ENCODE peak calls at places on chromosome 5, in nine cellular contexts. One of them, this sample, is unnamed.

GRCh38 chr5:145775411-145775810 is 59.7 kb downstream of the PRELID2 start:
- DNase-seq in H7: no peak
- DNase-seq in H4: no peak
- DNase-seq in activated CD4-positive, alpha-beta T cell treated with anti-CD3 and anti-CD28 coated beads, Interleukin-2, amount 50 U/mL, for 24 hours: no peak
- DNase-seq in stimulated activated CD4-positive, alpha-beta T cell treated with anti-CD3 and anti-CD28 coated beads, Interleukin-1b, Interleukin-23, amount 100 ng/mL, for 24 hours: no peak
- DNase-seq in iris pigment epithelial cell: peak
- DNase-seq in ACHN: no peak
- DNase-seq in pons: no peak
- DNase-seq in ELR: no peak
- DNase-seq in this sample: peak

GRCh38 chr5:77321793-77322394 is 111.4 kb downstream of the PDE8B start:
- DNase-seq in H7: peak
- DNase-seq in H4: no peak
- DNase-seq in activated CD4-positive, alpha-beta T cell treated with anti-CD3 and anti-CD28 coated beads, Interleukin-2, amount 50 U/mL, for 24 hours: no peak
- DNase-seq in stimulated activated CD4-positive, alpha-beta T cell treated with anti-CD3 and anti-CD28 coated beads, Interleukin-1b, Interleukin-23, amount 100 ng/mL, for 24 hours: no peak
- DNase-seq in iris pigment epithelial cell: no peak
- DNase-seq in ACHN: no peak
- DNase-seq in pons: no peak
- DNase-seq in ELR: no peak
- DNase-seq in this sample: no peak

GRCh38 chr5:32419791-32420190 is 24.7 kb downstream of the ZFR start:
- DNase-seq in H7: no peak
- DNase-seq in H4: no peak
- DNase-seq in activated CD4-positive, alpha-beta T cell treated with anti-CD3 and anti-CD28 coated beads, Interleukin-2, amount 50 U/mL, for 24 hours: no peak
- DNase-seq in stimulated activated CD4-positive, alpha-beta T cell treated with anti-CD3 and anti-CD28 coated beads, Interleukin-1b, Interleukin-23, amount 100 ng/mL, for 24 hours: no peak
- DNase-seq in iris pigment epithelial cell: no peak
- DNase-seq in ACHN: no peak
- DNase-seq in pons: peak
- DNase-seq in ELR: no peak
- DNase-seq in this sample: no peak

GRCh38 chr5:72783354-72783753 is 33.1 kb upstream of the TNPO1 start:
- DNase-seq in H7: no peak
- DNase-seq in H4: no peak
- DNase-seq in activated CD4-positive, alpha-beta T cell treated with anti-CD3 and anti-CD28 coated beads, Interleukin-2, amount 50 U/mL, for 24 hours: no peak
- DNase-seq in stimulated activated CD4-positive, alpha-beta T cell treated with anti-CD3 and anti-CD28 coated beads, Interleukin-1b, Interleukin-23, amount 100 ng/mL, for 24 hours: no peak
- DNase-seq in iris pigment epithelial cell: no peak
- DNase-seq in ACHN: no peak
- DNase-seq in pons: no peak
- DNase-seq in ELR: no peak
- DNase-seq in this sample: no peak

GRCh38 chr5:108380531-108381021 is 1.3 kb downstream of the FBXL17 start:
- DNase-seq in H7: peak
- DNase-seq in H4: peak
- DNase-seq in activated CD4-positive, alpha-beta T cell treated with anti-CD3 and anti-CD28 coated beads, Interleukin-2, amount 50 U/mL, for 24 hours: peak
- DNase-seq in stimulated activated CD4-positive, alpha-beta T cell treated with anti-CD3 and anti-CD28 coated beads, Interleukin-1b, Interleukin-23, amount 100 ng/mL, for 24 hours: peak
- DNase-seq in iris pigment epithelial cell: peak
- DNase-seq in ACHN: peak
- DNase-seq in pons: no peak
- DNase-seq in ELR: peak
- DNase-seq in this sample: peak

GRCh38 chr5:163350083-163350482 is 87.3 kb upstream of the CCNG1 start:
- DNase-seq in H7: peak
- DNase-seq in H4: peak
- DNase-seq in activated CD4-positive, alpha-beta T cell treated with anti-CD3 and anti-CD28 coated beads, Interleukin-2, amount 50 U/mL, for 24 hours: no peak
- DNase-seq in stimulated activated CD4-positive, alpha-beta T cell treated with anti-CD3 and anti-CD28 coated beads, Interleukin-1b, Interleukin-23, amount 100 ng/mL, for 24 hours: no peak
- DNase-seq in iris pigment epithelial cell: peak
- DNase-seq in ACHN: no peak
- DNase-seq in pons: no peak
- DNase-seq in ELR: peak
- DNase-seq in this sample: no peak

GRCh38 chr5:113356487-113356886 is 78.3 kb downstream of the TSSK1B start:
- DNase-seq in H7: no peak
- DNase-seq in H4: no peak
- DNase-seq in activated CD4-positive, alpha-beta T cell treated with anti-CD3 and anti-CD28 coated beads, Interleukin-2, amount 50 U/mL, for 24 hours: no peak
- DNase-seq in stimulated activated CD4-positive, alpha-beta T cell treated with anti-CD3 and anti-CD28 coated beads, Interleukin-1b, Interleukin-23, amount 100 ng/mL, for 24 hours: no peak
- DNase-seq in iris pigment epithelial cell: no peak
- DNase-seq in ACHN: no peak
- DNase-seq in pons: no peak
- DNase-seq in ELR: no peak
- DNase-seq in this sample: no peak

GRCh38 chr5:24538345-24538744 is 106.4 kb downstream of the CDH10 start:
- DNase-seq in H7: no peak
- DNase-seq in H4: no peak
- DNase-seq in activated CD4-positive, alpha-beta T cell treated with anti-CD3 and anti-CD28 coated beads, Interleukin-2, amount 50 U/mL, for 24 hours: no peak
- DNase-seq in stimulated activated CD4-positive, alpha-beta T cell treated with anti-CD3 and anti-CD28 coated beads, Interleukin-1b, Interleukin-23, amount 100 ng/mL, for 24 hours: no peak
- DNase-seq in iris pigment epithelial cell: no peak
- DNase-seq in ACHN: no peak
- DNase-seq in pons: no peak
- DNase-seq in ELR: no peak
- DNase-seq in this sample: no peak

GRCh38 chr5:139871624-139872023 is 76.0 kb downstream of the PSD2 start:
- DNase-seq in H7: no peak
- DNase-seq in H4: no peak
- DNase-seq in activated CD4-positive, alpha-beta T cell treated with anti-CD3 and anti-CD28 coated beads, Interleukin-2, amount 50 U/mL, for 24 hours: no peak
- DNase-seq in stimulated activated CD4-positive, alpha-beta T cell treated with anti-CD3 and anti-CD28 coated beads, Interleukin-1b, Interleukin-23, amount 100 ng/mL, for 24 hours: no peak
- DNase-seq in iris pigment epithelial cell: no peak
- DNase-seq in ACHN: no peak
- DNase-seq in pons: no peak
- DNase-seq in ELR: no peak
- DNase-seq in this sample: no peak

GRCh38 chr5:151678146-151678545 is 8.6 kb downstream of the SPARC start:
- DNase-seq in H7: no peak
- DNase-seq in H4: no peak
- DNase-seq in activated CD4-positive, alpha-beta T cell treated with anti-CD3 and anti-CD28 coated beads, Interleukin-2, amount 50 U/mL, for 24 hours: no peak
- DNase-seq in stimulated activated CD4-positive, alpha-beta T cell treated with anti-CD3 and anti-CD28 coated beads, Interleukin-1b, Interleukin-23, amount 100 ng/mL, for 24 hours: no peak
- DNase-seq in iris pigment epithelial cell: peak
- DNase-seq in ACHN: no peak
- DNase-seq in pons: no peak
- DNase-seq in ELR: peak
- DNase-seq in this sample: no peak

GRCh38 chr5:126866837-126867236 is 89.9 kb downstream of the LMNB1 start:
- DNase-seq in H7: no peak
- DNase-seq in H4: no peak
- DNase-seq in activated CD4-positive, alpha-beta T cell treated with anti-CD3 and anti-CD28 coated beads, Interleukin-2, amount 50 U/mL, for 24 hours: no peak
- DNase-seq in stimulated activated CD4-positive, alpha-beta T cell treated with anti-CD3 and anti-CD28 coated beads, Interleukin-1b, Interleukin-23, amount 100 ng/mL, for 24 hours: no peak
- DNase-seq in iris pigment epithelial cell: no peak
- DNase-seq in ACHN: no peak
- DNase-seq in pons: no peak
- DNase-seq in ELR: no peak
- DNase-seq in this sample: no peak

GRCh38 chr5:126597156-126597555 is 2.1 kb upstream of the ALDH7A1 start:
- DNase-seq in H7: no peak
- DNase-seq in H4: no peak
- DNase-seq in activated CD4-positive, alpha-beta T cell treated with anti-CD3 and anti-CD28 coated beads, Interleukin-2, amount 50 U/mL, for 24 hours: no peak
- DNase-seq in stimulated activated CD4-positive, alpha-beta T cell treated with anti-CD3 and anti-CD28 coated beads, Interleukin-1b, Interleukin-23, amount 100 ng/mL, for 24 hours: no peak
- DNase-seq in iris pigment epithelial cell: peak
- DNase-seq in ACHN: no peak
- DNase-seq in pons: no peak
- DNase-seq in ELR: peak
- DNase-seq in this sample: peak

GRCh38 chr5:87020099-87020934 is 247.4 kb upstream of the RASA1 start:
- DNase-seq in H7: no peak
- DNase-seq in H4: peak
- DNase-seq in activated CD4-positive, alpha-beta T cell treated with anti-CD3 and anti-CD28 coated beads, Interleukin-2, amount 50 U/mL, for 24 hours: peak
- DNase-seq in stimulated activated CD4-positive, alpha-beta T cell treated with anti-CD3 and anti-CD28 coated beads, Interleukin-1b, Interleukin-23, amount 100 ng/mL, for 24 hours: no peak
- DNase-seq in iris pigment epithelial cell: peak
- DNase-seq in ACHN: no peak
- DNase-seq in pons: peak
- DNase-seq in ELR: peak
- DNase-seq in this sample: peak

GRCh38 chr5:63164339-63164738 is 585.7 kb downstream of the LRRC70 start:
- DNase-seq in H7: no peak
- DNase-seq in H4: no peak
- DNase-seq in activated CD4-positive, alpha-beta T cell treated with anti-CD3 and anti-CD28 coated beads, Interleukin-2, amount 50 U/mL, for 24 hours: no peak
- DNase-seq in stimulated activated CD4-positive, alpha-beta T cell treated with anti-CD3 and anti-CD28 coated beads, Interleukin-1b, Interleukin-23, amount 100 ng/mL, for 24 hours: no peak
- DNase-seq in iris pigment epithelial cell: no peak
- DNase-seq in ACHN: no peak
- DNase-seq in pons: no peak
- DNase-seq in ELR: no peak
- DNase-seq in this sample: no peak

GRCh38 chr5:78237911-78238310 is 56.6 kb downstream of the AP3B1 start:
- DNase-seq in H7: no peak
- DNase-seq in H4: no peak
- DNase-seq in activated CD4-positive, alpha-beta T cell treated with anti-CD3 and anti-CD28 coated beads, Interleukin-2, amount 50 U/mL, for 24 hours: no peak
- DNase-seq in stimulated activated CD4-positive, alpha-beta T cell treated with anti-CD3 and anti-CD28 coated beads, Interleukin-1b, Interleukin-23, amount 100 ng/mL, for 24 hours: no peak
- DNase-seq in iris pigment epithelial cell: no peak
- DNase-seq in ACHN: no peak
- DNase-seq in pons: no peak
- DNase-seq in ELR: no peak
- DNase-seq in this sample: no peak

GRCh38 chr5:78888580-78889187 is 96.4 kb downstream of the ARSB start:
- DNase-seq in H7: no peak
- DNase-seq in H4: no peak
- DNase-seq in activated CD4-positive, alpha-beta T cell treated with anti-CD3 and anti-CD28 coated beads, Interleukin-2, amount 50 U/mL, for 24 hours: no peak
- DNase-seq in stimulated activated CD4-positive, alpha-beta T cell treated with anti-CD3 and anti-CD28 coated beads, Interleukin-1b, Interleukin-23, amount 100 ng/mL, for 24 hours: no peak
- DNase-seq in iris pigment epithelial cell: no peak
- DNase-seq in ACHN: no peak
- DNase-seq in pons: no peak
- DNase-seq in ELR: no peak
- DNase-seq in this sample: no peak

GRCh38 chr5:168117469-168117868 is 174.0 kb upstream of the WWC1 start:
- DNase-seq in H7: no peak
- DNase-seq in H4: no peak
- DNase-seq in activated CD4-positive, alpha-beta T cell treated with anti-CD3 and anti-CD28 coated beads, Interleukin-2, amount 50 U/mL, for 24 hours: no peak
- DNase-seq in stimulated activated CD4-positive, alpha-beta T cell treated with anti-CD3 and anti-CD28 coated beads, Interleukin-1b, Interleukin-23, amount 100 ng/mL, for 24 hours: no peak
- DNase-seq in iris pigment epithelial cell: no peak
- DNase-seq in ACHN: no peak
- DNase-seq in pons: no peak
- DNase-seq in ELR: no peak
- DNase-seq in this sample: no peak

GRCh38 chr5:3343911-3344310 is 251.7 kb upstream of the IRX1 start:
- DNase-seq in H7: no peak
- DNase-seq in H4: no peak
- DNase-seq in activated CD4-positive, alpha-beta T cell treated with anti-CD3 and anti-CD28 coated beads, Interleukin-2, amount 50 U/mL, for 24 hours: no peak
- DNase-seq in stimulated activated CD4-positive, alpha-beta T cell treated with anti-CD3 and anti-CD28 coated beads, Interleukin-1b, Interleukin-23, amount 100 ng/mL, for 24 hours: no peak
- DNase-seq in iris pigment epithelial cell: no peak
- DNase-seq in ACHN: no peak
- DNase-seq in pons: no peak
- DNase-seq in ELR: no peak
- DNase-seq in this sample: no peak

GRCh38 chr5:71872465-71872864 is 153.4 kb downstream of the CARTPT start:
- DNase-seq in H7: no peak
- DNase-seq in H4: no peak
- DNase-seq in activated CD4-positive, alpha-beta T cell treated with anti-CD3 and anti-CD28 coated beads, Interleukin-2, amount 50 U/mL, for 24 hours: no peak
- DNase-seq in stimulated activated CD4-positive, alpha-beta T cell treated with anti-CD3 and anti-CD28 coated beads, Interleukin-1b, Interleukin-23, amount 100 ng/mL, for 24 hours: no peak
- DNase-seq in iris pigment epithelial cell: no peak
- DNase-seq in ACHN: no peak
- DNase-seq in pons: no peak
- DNase-seq in ELR: no peak
- DNase-seq in this sample: no peak

GRCh38 chr5:60578295-60578694 is 121.7 kb downstream of the DEPDC1B start:
- DNase-seq in H7: no peak
- DNase-seq in H4: no peak
- DNase-seq in activated CD4-positive, alpha-beta T cell treated with anti-CD3 and anti-CD28 coated beads, Interleukin-2, amount 50 U/mL, for 24 hours: no peak
- DNase-seq in stimulated activated CD4-positive, alpha-beta T cell treated with anti-CD3 and anti-CD28 coated beads, Interleukin-1b, Interleukin-23, amount 100 ng/mL, for 24 hours: no peak
- DNase-seq in iris pigment epithelial cell: no peak
- DNase-seq in ACHN: no peak
- DNase-seq in pons: no peak
- DNase-seq in ELR: no peak
- DNase-seq in this sample: no peak

GRCh38 chr5:178069909-178070308 is 43.4 kb upstream of the N4BP3 start:
- DNase-seq in H7: peak
- DNase-seq in H4: peak
- DNase-seq in activated CD4-positive, alpha-beta T cell treated with anti-CD3 and anti-CD28 coated beads, Interleukin-2, amount 50 U/mL, for 24 hours: no peak
- DNase-seq in stimulated activated CD4-positive, alpha-beta T cell treated with anti-CD3 and anti-CD28 coated beads, Interleukin-1b, Interleukin-23, amount 100 ng/mL, for 24 hours: no peak
- DNase-seq in iris pigment epithelial cell: peak
- DNase-seq in ACHN: peak
- DNase-seq in pons: peak
- DNase-seq in ELR: peak
- DNase-seq in this sample: no peak

GRCh38 chr5:97832645-97833296 is 649.7 kb upstream of the RIOK2 start:
- DNase-seq in H7: no peak
- DNase-seq in H4: no peak
- DNase-seq in activated CD4-positive, alpha-beta T cell treated with anti-CD3 and anti-CD28 coated beads, Interleukin-2, amount 50 U/mL, for 24 hours: no peak
- DNase-seq in stimulated activated CD4-positive, alpha-beta T cell treated with anti-CD3 and anti-CD28 coated beads, Interleukin-1b, Interleukin-23, amount 100 ng/mL, for 24 hours: no peak
- DNase-seq in iris pigment epithelial cell: no peak
- DNase-seq in ACHN: no peak
- DNase-seq in pons: no peak
- DNase-seq in ELR: no peak
- DNase-seq in this sample: no peak

GRCh38 chr5:167814828-167815227 is 476.6 kb upstream of the WWC1 start:
- DNase-seq in H7: no peak
- DNase-seq in H4: peak
- DNase-seq in activated CD4-positive, alpha-beta T cell treated with anti-CD3 and anti-CD28 coated beads, Interleukin-2, amount 50 U/mL, for 24 hours: no peak
- DNase-seq in stimulated activated CD4-positive, alpha-beta T cell treated with anti-CD3 and anti-CD28 coated beads, Interleukin-1b, Interleukin-23, amount 100 ng/mL, for 24 hours: no peak
- DNase-seq in iris pigment epithelial cell: peak
- DNase-seq in ACHN: peak
- DNase-seq in pons: no peak
- DNase-seq in ELR: peak
- DNase-seq in this sample: peak

GRCh38 chr5:141513627-141514329 is 24.9 kb downstream of the PCDHGC5 start:
- DNase-seq in H7: peak
- DNase-seq in H4: peak
- DNase-seq in activated CD4-positive, alpha-beta T cell treated with anti-CD3 and anti-CD28 coated beads, Interleukin-2, amount 50 U/mL, for 24 hours: peak
- DNase-seq in stimulated activated CD4-positive, alpha-beta T cell treated with anti-CD3 and anti-CD28 coated beads, Interleukin-1b, Interleukin-23, amount 100 ng/mL, for 24 hours: peak
- DNase-seq in iris pigment epithelial cell: peak
- DNase-seq in ACHN: peak
- DNase-seq in pons: peak
- DNase-seq in ELR: peak
- DNase-seq in this sample: peak

GRCh38 chr5:81519217-81519905 is 125.4 kb upstream of the ACOT12 start:
- DNase-seq in H7: no peak
- DNase-seq in H4: no peak
- DNase-seq in activated CD4-positive, alpha-beta T cell treated with anti-CD3 and anti-CD28 coated beads, Interleukin-2, amount 50 U/mL, for 24 hours: no peak
- DNase-seq in stimulated activated CD4-positive, alpha-beta T cell treated with anti-CD3 and anti-CD28 coated beads, Interleukin-1b, Interleukin-23, amount 100 ng/mL, for 24 hours: no peak
- DNase-seq in iris pigment epithelial cell: no peak
- DNase-seq in ACHN: no peak
- DNase-seq in pons: no peak
- DNase-seq in ELR: no peak
- DNase-seq in this sample: no peak

GRCh38 chr5:55816342-55816741 is 34.8 kb upstream of the IL31RA start:
- DNase-seq in H7: no peak
- DNase-seq in H4: peak
- DNase-seq in activated CD4-positive, alpha-beta T cell treated with anti-CD3 and anti-CD28 coated beads, Interleukin-2, amount 50 U/mL, for 24 hours: no peak
- DNase-seq in stimulated activated CD4-positive, alpha-beta T cell treated with anti-CD3 and anti-CD28 coated beads, Interleukin-1b, Interleukin-23, amount 100 ng/mL, for 24 hours: no peak
- DNase-seq in iris pigment epithelial cell: peak
- DNase-seq in ACHN: peak
- DNase-seq in pons: no peak
- DNase-seq in ELR: peak
- DNase-seq in this sample: peak

GRCh38 chr5:35876454-35876853 is 19.8 kb downstream of the IL7R start:
- DNase-seq in H7: no peak
- DNase-seq in H4: no peak
- DNase-seq in activated CD4-positive, alpha-beta T cell treated with anti-CD3 and anti-CD28 coated beads, Interleukin-2, amount 50 U/mL, for 24 hours: no peak
- DNase-seq in stimulated activated CD4-positive, alpha-beta T cell treated with anti-CD3 and anti-CD28 coated beads, Interleukin-1b, Interleukin-23, amount 100 ng/mL, for 24 hours: no peak
- DNase-seq in iris pigment epithelial cell: no peak
- DNase-seq in ACHN: no peak
- DNase-seq in pons: no peak
- DNase-seq in ELR: peak
- DNase-seq in this sample: no peak

GRCh38 chr5:150219142-150219541 is 29.3 kb downstream of the SLC6A7 start:
- DNase-seq in H7: peak
- DNase-seq in H4: no peak
- DNase-seq in activated CD4-positive, alpha-beta T cell treated with anti-CD3 and anti-CD28 coated beads, Interleukin-2, amount 50 U/mL, for 24 hours: no peak
- DNase-seq in stimulated activated CD4-positive, alpha-beta T cell treated with anti-CD3 and anti-CD28 coated beads, Interleukin-1b, Interleukin-23, amount 100 ng/mL, for 24 hours: no peak
- DNase-seq in iris pigment epithelial cell: peak
- DNase-seq in ACHN: no peak
- DNase-seq in pons: no peak
- DNase-seq in ELR: no peak
- DNase-seq in this sample: no peak

GRCh38 chr5:15746833-15747232 is 246.9 kb downstream of the FBXL7 start:
- DNase-seq in H7: no peak
- DNase-seq in H4: no peak
- DNase-seq in activated CD4-positive, alpha-beta T cell treated with anti-CD3 and anti-CD28 coated beads, Interleukin-2, amount 50 U/mL, for 24 hours: no peak
- DNase-seq in stimulated activated CD4-positive, alpha-beta T cell treated with anti-CD3 and anti-CD28 coated beads, Interleukin-1b, Interleukin-23, amount 100 ng/mL, for 24 hours: no peak
- DNase-seq in iris pigment epithelial cell: peak
- DNase-seq in ACHN: no peak
- DNase-seq in pons: no peak
- DNase-seq in ELR: no peak
- DNase-seq in this sample: no peak

GRCh38 chr5:43367909-43368648 is 44.1 kb downstream of the CCL28 start:
- DNase-seq in H7: no peak
- DNase-seq in H4: peak
- DNase-seq in activated CD4-positive, alpha-beta T cell treated with anti-CD3 and anti-CD28 coated beads, Interleukin-2, amount 50 U/mL, for 24 hours: no peak
- DNase-seq in stimulated activated CD4-positive, alpha-beta T cell treated with anti-CD3 and anti-CD28 coated beads, Interleukin-1b, Interleukin-23, amount 100 ng/mL, for 24 hours: no peak
- DNase-seq in iris pigment epithelial cell: peak
- DNase-seq in ACHN: no peak
- DNase-seq in pons: no peak
- DNase-seq in ELR: peak
- DNase-seq in this sample: no peak

GRCh38 chr5:148425808-148426207 is 42.0 kb downstream of the FBXO38 start:
- DNase-seq in H7: no peak
- DNase-seq in H4: no peak
- DNase-seq in activated CD4-positive, alpha-beta T cell treated with anti-CD3 and anti-CD28 coated beads, Interleukin-2, amount 50 U/mL, for 24 hours: no peak
- DNase-seq in stimulated activated CD4-positive, alpha-beta T cell treated with anti-CD3 and anti-CD28 coated beads, Interleukin-1b, Interleukin-23, amount 100 ng/mL, for 24 hours: no peak
- DNase-seq in iris pigment epithelial cell: peak
- DNase-seq in ACHN: no peak
- DNase-seq in pons: no peak
- DNase-seq in ELR: no peak
- DNase-seq in this sample: no peak

This sample was measured in astrocyte of the hippocampus.